ENCODE peak calls at places on chromosome 19, in four cellular contexts. Q is AML-193; V is activated CD4-positive, alpha-beta T cell treated with anti-CD3 and anti-CD28 coated beads, Interleukin-2, amount 50 U/mL, for 1 hour; A is WERI-Rb-1. N is an unnamed sample.

GRCh38 chr19:46150606-46151005 is 2.6 kb downstream of the IGFL2 start:
- DNase-seq in A (no peak), V (no peak), Q (no peak), N (no peak)

GRCh38 chr19:2759392-2759791 is 19.6 kb upstream of the SLC39A3 start:
- DNase-seq in A (no peak), Q (no peak), V (no peak), N (no peak)

GRCh38 chr19:6023936-6024335 is 46.0 kb upstream of the RANBP3 start:
- DNase-seq in V (no peak), A (no peak), Q (no peak), N (no peak)

GRCh38 chr19:44093931-44094765 is at the start of gene ZNF224:
- DNase-seq in A (peak), Q (peak), V (peak), N (peak)

GRCh38 chr19:51552996-51553725 is 17.9 kb upstream of the ZNF175 start:
- DNase-seq in V (peak), A (no peak), Q (peak), N (peak)

GRCh38 chr19:39737351-39737750 is 478 bp downstream of the CLC start:
- DNase-seq in Q (no peak), A (no peak), V (no peak), N (no peak)

GRCh38 chr19:57010541-57010940 is 109.2 kb upstream of the USP29 start:
- DNase-seq in Q (no peak), A (no peak), V (no peak), N (no peak)

GRCh38 chr19:16368385-16369305 is 44.0 kb downstream of the KLF2 start:
- DNase-seq in A (no peak), V (peak), Q (no peak), N (no peak)

GRCh38 chr19:38718747-38719543 is 25.3 kb downstream of the CAPN12 start:
- DNase-seq in V (no peak), A (no peak), Q (no peak), N (no peak)

GRCh38 chr19:5263615-5264014 is 77.0 kb downstream of the PTPRS start:
- DNase-seq in V (no peak), Q (no peak), A (no peak), N (peak)

GRCh38 chr19:48501961-48502719 is 9.5 kb downstream of the LMTK3 start:
- DNase-seq in V (peak), Q (peak), A (peak), N (no peak)

GRCh38 chr19:2552859-2553258 is 76.9 kb downstream of the GADD45B start:
- DNase-seq in V (peak), A (no peak), Q (peak), N (no peak)

GRCh38 chr19:45712699-45713067 is 18.0 kb downstream of the FBXO46 start:
- DNase-seq in Q (no peak), V (no peak), A (no peak), N (no peak)

GRCh38 chr19:12828494-12828893 is 5.9 kb downstream of the RTBDN start:
- DNase-seq in A (peak), V (no peak), Q (peak), N (peak)

GRCh38 chr19:24159707-24160106 is 72.7 kb downstream of the ZNF254 start:
- DNase-seq in A (peak), V (no peak), Q (no peak), N (no peak)

GRCh38 chr19:43430142-43430710 is 15.5 kb downstream of the TEX101 start:
- DNase-seq in V (no peak), A (peak), Q (no peak), N (no peak)

GRCh38 chr19:14347999-14348889 is 33.0 kb upstream of the ADGRE5 start:
- DNase-seq in Q (no peak), V (peak), A (peak), N (peak)

GRCh38 chr19:42634409-42635232 is 39.9 kb upstream of the CEACAM8 start:
- DNase-seq in V (peak), A (peak), Q (peak), N (peak)

GRCh38 chr19:37936886-37937285 is 29.9 kb downstream of the SIPA1L3 start:
- DNase-seq in A (no peak), V (no peak), Q (no peak), N (no peak)

GRCh38 chr19:29499261-29499920 is 26.4 kb upstream of the VSTM2B start:
- DNase-seq in V (no peak), A (no peak), Q (no peak), N (no peak)

GRCh38 chr19:35818445-35818844 is 5.8 kb upstream of the PRODH2 start:
- DNase-seq in V (no peak), Q (no peak), A (no peak), N (no peak)

GRCh38 chr19:33403221-33403972 is 29.9 kb downstream of the CEBPG start:
- DNase-seq in Q (no peak), A (no peak), V (no peak), N (peak)

GRCh38 chr19:18932216-18932841 is 8.7 kb downstream of the HOMER3 start:
- DNase-seq in Q (no peak), A (peak), V (peak), N (peak)

GRCh38 chr19:3285647-3286176 is 61.3 kb downstream of the CELF5 start:
- DNase-seq in V (peak), Q (no peak), A (no peak), N (peak)

GRCh38 chr19:3250675-3251074 is 26.2 kb downstream of the CELF5 start:
- DNase-seq in A (peak), V (peak), Q (peak), N (peak)

GRCh38 chr19:18895038-18895827 is 725 bp downstream of the CERS1 start:
- DNase-seq in A (peak), Q (peak), V (no peak), N (peak)

GRCh38 chr19:35348909-35349611 is 1.4 kb downstream of the FFAR1 start:
- DNase-seq in V (no peak), A (no peak), Q (no peak), N (no peak)

GRCh38 chr19:47438793-47439220 is 19.5 kb upstream of the MEIS3 start:
- DNase-seq in Q (no peak), A (no peak), V (no peak), N (peak)

GRCh38 chr19:29432677-29433076 is 93.1 kb upstream of the VSTM2B start:
- DNase-seq in Q (no peak), V (no peak), A (no peak), N (no peak)

GRCh38 chr19:35347171-35347929 is at the start of gene FFAR1:
- DNase-seq in A (no peak), V (peak), Q (peak), N (no peak)

GRCh38 chr19:32098953-32099352 is 246.5 kb upstream of the ZNF507 start:
- DNase-seq in Q (no peak), V (no peak), A (no peak), N (no peak)

GRCh38 chr19:7737215-7737614 is 5.3 kb upstream of the CLEC4G start:
- DNase-seq in Q (no peak), V (no peak), A (no peak), N (no peak)

N was measured in glutamatergic neuron.